ENCODE peak calls at places on chromosomes 3 and 15, in seven cellular contexts. O is H9; X is upper lobe of right lung; V is CD8-positive, alpha-beta memory T cell; P is dorsolateral prefrontal cortex; T is adrenal gland; K is naive thymus-derived CD4-positive, alpha-beta T cell. S is an unnamed sample. For H3K27me3, the result is how much of the 10 kb centered on the place peaks cover.

GRCh38 chr3:113000691-113001090 is 9.9 kb downstream of the GTPBP8 start:
- DNase-seq in O (no peak), X (no peak), V (no peak), P (no peak), T (no peak), K (no peak), S (no peak)

GRCh38 chr3:14411166-14411526 is 8.7 kb downstream of the SLC6A6 start:
- DNase-seq in O (no peak), X (peak), V (no peak), P (no peak), T (no peak), K (no peak), S (no peak)

GRCh38 chr3:36648241-36649034 is 115.9 kb downstream of the DCLK3 start:
- DNase-seq in O (no peak), X (no peak), V (no peak), P (no peak), T (no peak), K (no peak), S (no peak)

GRCh38 chr15:62857411-62857853 is 185.1 kb upstream of the TPM1 start:
- DNase-seq in O (no peak), X (no peak), V (no peak), P (no peak), T (no peak), K (no peak), S (no peak)

GRCh38 chr15:82315519-82316246 is 33.6 kb downstream of the GOLGA6L10 start:
- DNase-seq in O (peak), X (peak), V (no peak), P (no peak), T (no peak), K (no peak), S (no peak)

GRCh38 chr15:96361309-96362000 is 31.0 kb downstream of the NR2F2 start:
- DNase-seq in O (peak), X (no peak), V (no peak), P (no peak), T (no peak), K (no peak), S (no peak)

GRCh38 chr3:52453496-52454234 is at the start of gene TNNC1:
- DNase-seq in O (peak), X (peak), V (no peak), P (no peak), T (no peak), K (no peak), S (peak)

GRCh38 chr3:20480771-20481170 is 294.8 kb upstream of the SGO1 start:
- DNase-seq in O (no peak), X (no peak), V (no peak), P (no peak), T (no peak), K (no peak), S (no peak)

GRCh38 chr3:72818092-72818721 is 30.0 kb downstream of the SHQ1 start:
- DNase-seq in O (no peak), X (no peak), V (no peak), P (no peak), T (no peak), K (no peak), S (no peak)

GRCh38 chr3:104349836-104350235 is 1016.9 kb upstream of the ALCAM start:
- DNase-seq in O (no peak), X (no peak), V (no peak), P (no peak), T (no peak), K (no peak), S (no peak)

GRCh38 chr15:74127255-74127953 is 3.0 kb upstream of the ISLR2 start:
- DNase-seq in O (peak), X (peak), V (peak), P (peak), T (peak), K (peak), S (peak)

GRCh38 chr15:45126535-45127158 is 3.0 kb downstream of the DUOXA1 start:
- DNase-seq in O (no peak), X (peak), V (peak), P (no peak), T (no peak), K (peak), S (no peak)

GRCh38 chr15:48447657-48448056 is 116.4 kb downstream of the DUT start:
- DNase-seq in O (no peak), X (no peak), V (no peak), P (no peak), T (no peak), K (no peak), S (no peak)

GRCh38 chr3:116046350-116046749 is 398.9 kb downstream of the LSAMP start:
- DNase-seq in O (no peak), X (no peak), V (no peak), P (no peak), T (no peak), K (no peak), S (no peak)

GRCh38 chr3:24156466-24156865 is 211.4 kb downstream of the NR1D2 start:
- DNase-seq in O (no peak), X (no peak), V (no peak), P (no peak), T (no peak), K (no peak), S (no peak)

GRCh38 chr3:179558742-179559364 is 3.9 kb upstream of the ACTL6A start:
- DNase-seq in O (peak), X (no peak), V (peak), P (peak), T (peak), K (peak), S (peak)

GRCh38 chr3:94195381-94195780 is 132.5 kb downstream of the NSUN3 start:
- DNase-seq in O (no peak), X (no peak), V (no peak), P (no peak), T (no peak), K (no peak), S (no peak)

DNA sequence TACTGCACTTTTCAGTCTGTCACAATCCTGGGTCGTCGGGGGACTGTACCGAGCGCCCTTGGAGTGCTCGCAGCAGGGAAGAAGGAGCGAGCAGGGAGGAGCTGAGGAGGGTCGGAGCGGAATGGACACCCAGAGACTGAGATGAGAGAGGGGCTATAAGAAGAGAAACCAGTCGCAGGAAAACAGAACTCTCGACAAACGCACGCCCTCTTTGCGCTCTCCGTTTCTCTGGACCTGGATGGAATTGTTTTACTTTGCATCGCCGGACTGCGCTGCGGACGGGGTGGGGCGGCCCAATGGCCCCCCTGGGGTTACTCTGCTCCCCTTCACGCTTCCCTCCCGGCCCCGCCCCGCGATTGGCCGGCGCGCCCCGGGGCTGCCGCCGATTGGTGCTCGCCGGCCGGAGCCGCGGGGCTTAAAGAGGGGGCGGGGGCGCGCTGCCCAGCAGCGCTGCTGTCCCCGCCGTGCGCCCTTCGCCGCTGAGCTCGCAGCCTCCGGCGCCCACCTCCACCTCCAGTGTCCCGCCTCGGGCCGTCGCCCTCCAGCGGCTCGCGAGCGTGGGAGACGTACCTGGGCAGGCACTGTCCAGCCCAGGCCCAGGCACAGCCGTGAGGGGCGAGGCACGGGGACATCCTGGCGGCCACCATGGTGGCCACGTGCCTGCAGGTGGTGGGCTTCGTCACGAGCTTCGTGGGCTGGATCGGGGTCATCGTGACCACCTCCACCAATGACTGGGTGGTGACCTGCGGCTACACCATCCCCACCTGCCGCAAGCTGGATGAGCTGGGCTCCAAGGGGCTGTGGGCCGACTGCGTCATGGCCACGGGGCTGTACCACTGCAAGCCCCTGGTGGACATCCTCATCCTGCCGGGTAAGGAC is at the start of gene CLDN11:
- DNase-seq in O (peak), X (no peak), V (no peak), P (peak), T (no peak), K (no peak), S (no peak)
- H3K27me3 ChIP-seq in O (under half), X (under half), V (under half), P (under half), T (under half), K (under half), S (under half)

GRCh38 chr3:158738653-158739052 is 6.4 kb upstream of the RARRES1 start:
- DNase-seq in O (no peak), X (no peak), V (no peak), P (no peak), T (no peak), K (no peak), S (no peak)

GRCh38 chr3:158737987-158738615 is 5.8 kb upstream of the RARRES1 start:
- DNase-seq in O (no peak), X (no peak), V (no peak), P (no peak), T (no peak), K (no peak), S (no peak)

GRCh38 chr3:158737410-158737809 is 5.2 kb upstream of the RARRES1 start:
- DNase-seq in O (no peak), X (no peak), V (no peak), P (no peak), T (no peak), K (no peak), S (no peak)

GRCh38 chr3:158739078-158739477 is 6.8 kb upstream of the RARRES1 start:
- DNase-seq in O (no peak), X (no peak), V (no peak), P (no peak), T (no peak), K (no peak), S (no peak)

DNA sequence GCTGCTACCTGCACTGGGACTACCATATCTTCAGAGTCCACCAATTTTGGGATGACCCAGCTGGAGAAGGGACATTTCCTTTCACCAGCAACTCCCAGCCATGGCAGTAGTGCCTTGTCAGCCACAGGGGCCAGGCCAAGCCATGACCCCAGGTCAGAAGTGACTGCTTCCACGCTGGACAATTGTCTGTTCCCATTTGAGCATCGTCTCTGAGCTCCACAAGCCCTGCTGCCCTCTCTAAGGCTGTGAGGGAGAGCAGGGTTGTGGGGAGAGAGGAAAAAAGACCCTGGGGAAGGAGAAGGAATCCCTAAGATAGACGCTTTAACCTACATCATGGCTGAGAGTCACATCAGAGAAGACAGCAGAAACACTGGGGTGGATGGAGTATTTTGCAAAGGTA is 7.4 kb upstream of the RARRES1 start:
- DNase-seq in O (no peak), X (no peak), V (no peak), P (no peak), T (no peak), K (no peak), S (no peak)
- H3K27ac ChIP-seq in O (no peak), X (no peak), V (no peak), P (no peak), T (no peak), K (no peak), S (no peak)

DNA sequence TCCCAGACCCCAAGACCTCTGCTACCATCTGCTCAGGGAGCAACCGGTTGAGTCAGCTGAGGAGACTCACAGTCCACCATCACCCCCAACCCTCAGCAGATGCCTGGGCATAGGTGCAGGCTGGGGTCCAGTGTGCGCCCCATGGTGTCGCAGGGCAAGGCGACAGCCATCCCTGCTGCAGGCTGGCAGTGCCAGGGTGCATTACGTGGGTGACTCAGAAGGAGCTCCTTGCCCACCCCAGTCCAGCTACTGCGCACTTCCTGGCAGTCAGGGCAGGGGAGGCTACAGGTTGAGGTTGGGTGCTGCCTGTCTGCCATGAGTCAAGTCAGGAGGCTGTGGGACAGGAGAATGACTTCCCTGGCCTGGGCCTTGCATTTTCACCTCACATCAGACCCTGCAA is 33.5 kb downstream of the RASGRF1 start:
- DNase-seq in O (no peak), X (no peak), V (no peak), P (no peak), T (no peak), K (no peak), S (no peak)
- H3K27me3 ChIP-seq in O (under half), X (under half), V (under half), P (under half), T (under half), K (under half), S (under half)

GRCh38 chr15:85741021-85741421 is 53.7 kb downstream of the KLHL25 start:
- DNase-seq in O (peak), X (no peak), V (no peak), P (no peak), T (no peak), K (no peak), S (no peak)
- H3K27ac ChIP-seq in O (no peak), X (no peak), V (no peak), P (peak), T (no peak), K (no peak), S (no peak)

DNA sequence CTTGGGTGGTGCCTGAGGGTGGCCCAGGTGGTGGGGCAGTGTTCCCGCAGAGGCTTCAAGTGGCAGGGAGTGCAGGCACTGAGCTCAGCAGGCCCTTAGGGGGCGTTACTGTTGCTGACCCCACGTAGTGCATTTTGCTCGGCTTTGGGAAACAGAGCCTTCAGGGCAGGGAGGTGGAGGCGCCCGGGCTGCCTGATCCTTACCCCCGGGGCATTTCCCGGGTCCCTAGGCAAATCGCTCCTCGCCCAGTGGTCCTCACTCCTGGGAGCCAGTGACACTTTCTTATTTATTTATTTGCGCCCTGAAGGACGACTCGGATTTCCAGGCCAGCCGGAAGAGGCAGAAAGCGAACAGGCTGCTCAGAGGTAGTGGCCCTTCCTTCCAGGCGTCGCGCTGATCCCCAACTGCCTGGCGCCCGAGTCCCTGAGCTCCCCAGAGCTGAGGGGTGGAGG is 10.1 kb upstream of the FOXB1 start:
- DNase-seq in O (peak), X (no peak), V (no peak), P (no peak), T (no peak), K (no peak), S (no peak)
- H3K27me3 ChIP-seq in O (under half), X (half or more), V (half or more), P (half or more), T (half or more), K (under half), S (half or more)

GRCh38 chr15:31302778-31303433 is 23.7 kb upstream of the KLF13 start:
- DNase-seq in O (no peak), X (peak), V (peak), P (no peak), T (no peak), K (peak), S (peak)

GRCh38 chr15:31303434-31304073 is 23.1 kb upstream of the KLF13 start:
- DNase-seq in O (no peak), X (peak), V (no peak), P (no peak), T (no peak), K (no peak), S (no peak)

GRCh38 chr15:31305375-31305774 is 21.3 kb upstream of the KLF13 start:
- DNase-seq in O (no peak), X (peak), V (no peak), P (no peak), T (no peak), K (no peak), S (no peak)

GRCh38 chr15:31304736-31305365 is 21.8 kb upstream of the KLF13 start:
- DNase-seq in O (no peak), X (peak), V (no peak), P (no peak), T (no peak), K (peak), S (peak)

GRCh38 chr15:31304074-31304648 is 22.5 kb upstream of the KLF13 start:
- DNase-seq in O (no peak), X (peak), V (no peak), P (no peak), T (no peak), K (no peak), S (no peak)
- H3K27ac ChIP-seq in O (no peak), X (no peak), V (no peak), P (peak), T (no peak), K (no peak), S (no peak)